ENCODE peak calls at places on chromosome 11, in nine cellular contexts. One of them, this sample, is unnamed.

GRCh38 chr11:70747285-70747684 is 349.0 kb downstream of the CTTN start:
- DNase-seq in heart right ventricle: no peak
- DNase-seq in foreskin fibroblast: peak; percentile 7
- DNase-seq in mesenchymal stem cell: no peak
- DNase-seq in choroid plexus epithelial cell: no peak
- DNase-seq in CD4-positive, CD25-positive, alpha-beta regulatory T cell: no peak
- DNase-seq in cardiac muscle cell: no peak
- DNase-seq in CD4-positive, alpha-beta memory T cell: no peak
- DNase-seq in CD8-positive, alpha-beta memory T cell: no peak
- DNase-seq in this sample: no peak

GRCh38 chr11:130525307-130525706 is 76.9 kb downstream of the ADAMTS15 start:
- DNase-seq in heart right ventricle: no peak
- DNase-seq in foreskin fibroblast: no peak
- DNase-seq in mesenchymal stem cell: no peak
- DNase-seq in choroid plexus epithelial cell: no peak
- DNase-seq in CD4-positive, CD25-positive, alpha-beta regulatory T cell: no peak
- DNase-seq in cardiac muscle cell: no peak
- DNase-seq in CD4-positive, alpha-beta memory T cell: no peak
- DNase-seq in CD8-positive, alpha-beta memory T cell: no peak
- DNase-seq in this sample: no peak

GRCh38 chr11:70587095-70587389 is 188.7 kb downstream of the CTTN start:
- DNase-seq in heart right ventricle: no peak
- DNase-seq in foreskin fibroblast: peak; percentile 5
- DNase-seq in mesenchymal stem cell: peak; percentile 64
- DNase-seq in choroid plexus epithelial cell: no peak
- DNase-seq in CD4-positive, CD25-positive, alpha-beta regulatory T cell: no peak
- DNase-seq in cardiac muscle cell: no peak
- DNase-seq in CD4-positive, alpha-beta memory T cell: no peak
- DNase-seq in CD8-positive, alpha-beta memory T cell: no peak
- DNase-seq in this sample: no peak

GRCh38 chr11:2754008-2754407 is 54.2 kb upstream of the KCNQ1OT1 start:
- DNase-seq in heart right ventricle: no peak
- DNase-seq in foreskin fibroblast: no peak
- DNase-seq in mesenchymal stem cell: no peak
- DNase-seq in choroid plexus epithelial cell: no peak
- DNase-seq in CD4-positive, CD25-positive, alpha-beta regulatory T cell: no peak
- DNase-seq in cardiac muscle cell: no peak
- DNase-seq in CD4-positive, alpha-beta memory T cell: no peak
- DNase-seq in CD8-positive, alpha-beta memory T cell: no peak
- DNase-seq in this sample: no peak

GRCh38 chr11:14904745-14905103 is 12.7 kb upstream of the CYP2R1 start:
- DNase-seq in heart right ventricle: peak; percentile 88
- DNase-seq in foreskin fibroblast: peak; percentile 47
- DNase-seq in mesenchymal stem cell: peak; percentile 42
- DNase-seq in choroid plexus epithelial cell: peak; percentile 65
- DNase-seq in CD4-positive, CD25-positive, alpha-beta regulatory T cell: peak; percentile 77
- DNase-seq in cardiac muscle cell: peak; percentile 64
- DNase-seq in CD4-positive, alpha-beta memory T cell: peak; percentile 73
- DNase-seq in CD8-positive, alpha-beta memory T cell: peak; percentile 76
- DNase-seq in this sample: no peak

GRCh38 chr11:76623884-76624419 is 46.6 kb downstream of the LRRC32 start:
- DNase-seq in heart right ventricle: no peak
- DNase-seq in foreskin fibroblast: no peak
- DNase-seq in mesenchymal stem cell: no peak
- DNase-seq in choroid plexus epithelial cell: no peak
- DNase-seq in CD4-positive, CD25-positive, alpha-beta regulatory T cell: no peak
- DNase-seq in cardiac muscle cell: peak; percentile 31
- DNase-seq in CD4-positive, alpha-beta memory T cell: no peak
- DNase-seq in CD8-positive, alpha-beta memory T cell: no peak
- DNase-seq in this sample: no peak

GRCh38 chr11:63770763-63771162 is 2.2 kb upstream of the ZFTA start:
- DNase-seq in heart right ventricle: no peak
- DNase-seq in foreskin fibroblast: no peak
- DNase-seq in mesenchymal stem cell: peak; percentile 64
- DNase-seq in choroid plexus epithelial cell: no peak
- DNase-seq in CD4-positive, CD25-positive, alpha-beta regulatory T cell: no peak
- DNase-seq in cardiac muscle cell: no peak
- DNase-seq in CD4-positive, alpha-beta memory T cell: no peak
- DNase-seq in CD8-positive, alpha-beta memory T cell: no peak
- DNase-seq in this sample: no peak

GRCh38 chr11:10550503-10550902 is 9.5 kb upstream of the RNF141 start:
- DNase-seq in heart right ventricle: no peak
- DNase-seq in foreskin fibroblast: peak; percentile 57
- DNase-seq in mesenchymal stem cell: peak; percentile 75
- DNase-seq in choroid plexus epithelial cell: peak; percentile 72
- DNase-seq in CD4-positive, CD25-positive, alpha-beta regulatory T cell: no peak
- DNase-seq in cardiac muscle cell: no peak
- DNase-seq in CD4-positive, alpha-beta memory T cell: no peak
- DNase-seq in CD8-positive, alpha-beta memory T cell: no peak
- DNase-seq in this sample: no peak

GRCh38 chr11:93017821-93018690 is 48.6 kb downstream of the MTNR1B start:
- DNase-seq in heart right ventricle: no peak
- DNase-seq in foreskin fibroblast: no peak
- DNase-seq in mesenchymal stem cell: no peak
- DNase-seq in choroid plexus epithelial cell: peak; percentile 46
- DNase-seq in CD4-positive, CD25-positive, alpha-beta regulatory T cell: no peak
- DNase-seq in cardiac muscle cell: no peak
- DNase-seq in CD4-positive, alpha-beta memory T cell: no peak
- DNase-seq in CD8-positive, alpha-beta memory T cell: no peak
- DNase-seq in this sample: no peak

GRCh38 chr11:65102142-65103095 is 6.4 kb downstream of the VPS51 start:
- DNase-seq in heart right ventricle: no peak
- DNase-seq in foreskin fibroblast: no peak
- DNase-seq in mesenchymal stem cell: no peak
- DNase-seq in choroid plexus epithelial cell: no peak
- DNase-seq in CD4-positive, CD25-positive, alpha-beta regulatory T cell: no peak
- DNase-seq in cardiac muscle cell: no peak
- DNase-seq in CD4-positive, alpha-beta memory T cell: no peak
- DNase-seq in CD8-positive, alpha-beta memory T cell: no peak
- DNase-seq in this sample: no peak

GRCh38 chr11:75667831-75668507 is 869 bp downstream of the MAP6 start:
- DNase-seq in heart right ventricle: peak; percentile 59
- DNase-seq in foreskin fibroblast: peak; percentile 28
- DNase-seq in mesenchymal stem cell: no peak
- DNase-seq in choroid plexus epithelial cell: peak; percentile 33
- DNase-seq in CD4-positive, CD25-positive, alpha-beta regulatory T cell: peak; percentile 24
- DNase-seq in cardiac muscle cell: peak; percentile 69
- DNase-seq in CD4-positive, alpha-beta memory T cell: peak; percentile 8
- DNase-seq in CD8-positive, alpha-beta memory T cell: no peak
- DNase-seq in this sample: no peak

GRCh38 chr11:3644817-3645235 is at the start of gene ART1:
- DNase-seq in heart right ventricle: peak; percentile 28
- DNase-seq in foreskin fibroblast: no peak
- DNase-seq in mesenchymal stem cell: no peak
- DNase-seq in choroid plexus epithelial cell: peak; percentile 9
- DNase-seq in CD4-positive, CD25-positive, alpha-beta regulatory T cell: no peak
- DNase-seq in cardiac muscle cell: no peak
- DNase-seq in CD4-positive, alpha-beta memory T cell: no peak
- DNase-seq in CD8-positive, alpha-beta memory T cell: no peak
- DNase-seq in this sample: peak; percentile 20

GRCh38 chr11:78177216-78177615 is 11.2 kb downstream of the KCTD21 start:
- DNase-seq in heart right ventricle: no peak
- DNase-seq in foreskin fibroblast: no peak
- DNase-seq in mesenchymal stem cell: no peak
- DNase-seq in choroid plexus epithelial cell: no peak
- DNase-seq in CD4-positive, CD25-positive, alpha-beta regulatory T cell: no peak
- DNase-seq in cardiac muscle cell: no peak
- DNase-seq in CD4-positive, alpha-beta memory T cell: no peak
- DNase-seq in CD8-positive, alpha-beta memory T cell: no peak
- DNase-seq in this sample: no peak

GRCh38 chr11:18791175-18792065 is at the start of gene PTPN5:
- DNase-seq in heart right ventricle: no peak
- DNase-seq in foreskin fibroblast: no peak
- DNase-seq in mesenchymal stem cell: no peak
- DNase-seq in choroid plexus epithelial cell: peak; percentile 13
- DNase-seq in CD4-positive, CD25-positive, alpha-beta regulatory T cell: no peak
- DNase-seq in cardiac muscle cell: peak; percentile 48
- DNase-seq in CD4-positive, alpha-beta memory T cell: no peak
- DNase-seq in CD8-positive, alpha-beta memory T cell: no peak
- DNase-seq in this sample: no peak
- H3K4me3 ChIP-seq in heart right ventricle: peak within 1 kb of the TSS; percentile 51
- H3K4me3 ChIP-seq in foreskin fibroblast: peak within 1 kb of the TSS; percentile 22
- H3K4me3 ChIP-seq in mesenchymal stem cell: peak within 1 kb of the TSS; percentile 67
- H3K4me3 ChIP-seq in choroid plexus epithelial cell: peak within 1 kb of the TSS; percentile 34
- H3K4me3 ChIP-seq in CD4-positive, CD25-positive, alpha-beta regulatory T cell: no peak within 1 kb of the TSS
- H3K4me3 ChIP-seq in cardiac muscle cell: peak within 1 kb of the TSS; percentile 54
- H3K4me3 ChIP-seq in CD4-positive, alpha-beta memory T cell: no peak within 1 kb of the TSS
- H3K4me3 ChIP-seq in CD8-positive, alpha-beta memory T cell: no peak within 1 kb of the TSS
- H3K4me3 ChIP-seq in this sample: no peak within 1 kb of the TSS

GRCh38 chr11:67409781-67410368 is 5.6 kb upstream of the CARNS1 start:
- DNase-seq in heart right ventricle: no peak
- DNase-seq in foreskin fibroblast: no peak
- DNase-seq in mesenchymal stem cell: no peak
- DNase-seq in choroid plexus epithelial cell: no peak
- DNase-seq in CD4-positive, CD25-positive, alpha-beta regulatory T cell: no peak
- DNase-seq in cardiac muscle cell: peak; percentile 49
- DNase-seq in CD4-positive, alpha-beta memory T cell: no peak
- DNase-seq in CD8-positive, alpha-beta memory T cell: no peak
- DNase-seq in this sample: no peak
- H3K4me3 ChIP-seq in heart right ventricle: peak overlapping the region; percentile 41
- H3K4me3 ChIP-seq in foreskin fibroblast: no peak overlapping the region
- H3K4me3 ChIP-seq in mesenchymal stem cell: no peak overlapping the region
- H3K4me3 ChIP-seq in choroid plexus epithelial cell: no peak overlapping the region
- H3K4me3 ChIP-seq in CD4-positive, CD25-positive, alpha-beta regulatory T cell: peak overlapping the region; percentile 57
- H3K4me3 ChIP-seq in cardiac muscle cell: no peak overlapping the region
- H3K4me3 ChIP-seq in CD4-positive, alpha-beta memory T cell: peak overlapping the region; percentile 48
- H3K4me3 ChIP-seq in CD8-positive, alpha-beta memory T cell: peak overlapping the region; percentile 82
- H3K4me3 ChIP-seq in this sample: peak overlapping the region; percentile 55

GRCh38 chr11:72431846-72432245 is 2.5 kb downstream of the CLPB start:
- DNase-seq in heart right ventricle: no peak
- DNase-seq in foreskin fibroblast: no peak
- DNase-seq in mesenchymal stem cell: no peak
- DNase-seq in choroid plexus epithelial cell: no peak
- DNase-seq in CD4-positive, CD25-positive, alpha-beta regulatory T cell: no peak
- DNase-seq in cardiac muscle cell: no peak
- DNase-seq in CD4-positive, alpha-beta memory T cell: no peak
- DNase-seq in CD8-positive, alpha-beta memory T cell: no peak
- DNase-seq in this sample: no peak

GRCh38 chr11:72429626-72430025 is 4.7 kb downstream of the CLPB start:
- DNase-seq in heart right ventricle: no peak
- DNase-seq in foreskin fibroblast: no peak
- DNase-seq in mesenchymal stem cell: no peak
- DNase-seq in choroid plexus epithelial cell: no peak
- DNase-seq in CD4-positive, CD25-positive, alpha-beta regulatory T cell: no peak
- DNase-seq in cardiac muscle cell: no peak
- DNase-seq in CD4-positive, alpha-beta memory T cell: no peak
- DNase-seq in CD8-positive, alpha-beta memory T cell: no peak
- DNase-seq in this sample: no peak

GRCh38 chr11:72433455-72434061 is 773 bp downstream of the CLPB start:
- DNase-seq in heart right ventricle: peak; percentile 22
- DNase-seq in foreskin fibroblast: no peak
- DNase-seq in mesenchymal stem cell: no peak
- DNase-seq in choroid plexus epithelial cell: no peak
- DNase-seq in CD4-positive, CD25-positive, alpha-beta regulatory T cell: no peak
- DNase-seq in cardiac muscle cell: no peak
- DNase-seq in CD4-positive, alpha-beta memory T cell: no peak
- DNase-seq in CD8-positive, alpha-beta memory T cell: no peak
- DNase-seq in this sample: no peak

GRCh38 chr11:72430743-72431570 is 3.4 kb downstream of the CLPB start:
- DNase-seq in heart right ventricle: no peak
- DNase-seq in foreskin fibroblast: peak; percentile 54
- DNase-seq in mesenchymal stem cell: peak; percentile 66
- DNase-seq in choroid plexus epithelial cell: peak; percentile 80
- DNase-seq in CD4-positive, CD25-positive, alpha-beta regulatory T cell: peak; percentile 74
- DNase-seq in cardiac muscle cell: peak; percentile 67
- DNase-seq in CD4-positive, alpha-beta memory T cell: peak; percentile 36
- DNase-seq in CD8-positive, alpha-beta memory T cell: peak; percentile 34
- DNase-seq in this sample: peak; percentile 47

GRCh38 chr11:72432347-72433287 is 1.7 kb downstream of the CLPB start:
- DNase-seq in heart right ventricle: no peak
- DNase-seq in foreskin fibroblast: no peak
- DNase-seq in mesenchymal stem cell: no peak
- DNase-seq in choroid plexus epithelial cell: peak; percentile 13
- DNase-seq in CD4-positive, CD25-positive, alpha-beta regulatory T cell: no peak
- DNase-seq in cardiac muscle cell: no peak
- DNase-seq in CD4-positive, alpha-beta memory T cell: no peak
- DNase-seq in CD8-positive, alpha-beta memory T cell: no peak
- DNase-seq in this sample: no peak
- H3K4me3 ChIP-seq in heart right ventricle: peak overlapping the region; percentile 91
- H3K4me3 ChIP-seq in foreskin fibroblast: no peak overlapping the region
- H3K4me3 ChIP-seq in mesenchymal stem cell: peak overlapping the region; percentile 2
- H3K4me3 ChIP-seq in choroid plexus epithelial cell: no peak overlapping the region
- H3K4me3 ChIP-seq in CD4-positive, CD25-positive, alpha-beta regulatory T cell: no peak overlapping the region
- H3K4me3 ChIP-seq in cardiac muscle cell: no peak overlapping the region
- H3K4me3 ChIP-seq in CD4-positive, alpha-beta memory T cell: no peak overlapping the region
- H3K4me3 ChIP-seq in CD8-positive, alpha-beta memory T cell: no peak overlapping the region
- H3K4me3 ChIP-seq in this sample: no peak overlapping the region

GRCh38 chr11:68008381-68009337 is 1.5 kb upstream of the ALDH3B1 start:
- DNase-seq in heart right ventricle: peak; percentile 21
- DNase-seq in foreskin fibroblast: no peak
- DNase-seq in mesenchymal stem cell: no peak
- DNase-seq in choroid plexus epithelial cell: no peak
- DNase-seq in CD4-positive, CD25-positive, alpha-beta regulatory T cell: no peak
- DNase-seq in cardiac muscle cell: no peak
- DNase-seq in CD4-positive, alpha-beta memory T cell: no peak
- DNase-seq in CD8-positive, alpha-beta memory T cell: no peak
- DNase-seq in this sample: no peak

GRCh38 chr11:68010058-68011041 is at the start of gene ALDH3B1:
- DNase-seq in heart right ventricle: peak; percentile 90
- DNase-seq in foreskin fibroblast: peak; percentile 92
- DNase-seq in mesenchymal stem cell: peak; percentile 94
- DNase-seq in choroid plexus epithelial cell: peak; percentile 87
- DNase-seq in CD4-positive, CD25-positive, alpha-beta regulatory T cell: no peak
- DNase-seq in cardiac muscle cell: peak; percentile 17
- DNase-seq in CD4-positive, alpha-beta memory T cell: no peak
- DNase-seq in CD8-positive, alpha-beta memory T cell: no peak
- DNase-seq in this sample: no peak

GRCh38 chr11:68011046-68011943 is 1.2 kb downstream of the ALDH3B1 start:
- DNase-seq in heart right ventricle: peak; percentile 3
- DNase-seq in foreskin fibroblast: no peak
- DNase-seq in mesenchymal stem cell: no peak
- DNase-seq in choroid plexus epithelial cell: no peak
- DNase-seq in CD4-positive, CD25-positive, alpha-beta regulatory T cell: no peak
- DNase-seq in cardiac muscle cell: no peak
- DNase-seq in CD4-positive, alpha-beta memory T cell: no peak
- DNase-seq in CD8-positive, alpha-beta memory T cell: no peak
- DNase-seq in this sample: no peak

GRCh38 chr11:68007498-68008380 is 2.4 kb upstream of the ALDH3B1 start:
- DNase-seq in heart right ventricle: no peak
- DNase-seq in foreskin fibroblast: no peak
- DNase-seq in mesenchymal stem cell: no peak
- DNase-seq in choroid plexus epithelial cell: no peak
- DNase-seq in CD4-positive, CD25-positive, alpha-beta regulatory T cell: no peak
- DNase-seq in cardiac muscle cell: no peak
- DNase-seq in CD4-positive, alpha-beta memory T cell: no peak
- DNase-seq in CD8-positive, alpha-beta memory T cell: no peak
- DNase-seq in this sample: no peak

DNA sequence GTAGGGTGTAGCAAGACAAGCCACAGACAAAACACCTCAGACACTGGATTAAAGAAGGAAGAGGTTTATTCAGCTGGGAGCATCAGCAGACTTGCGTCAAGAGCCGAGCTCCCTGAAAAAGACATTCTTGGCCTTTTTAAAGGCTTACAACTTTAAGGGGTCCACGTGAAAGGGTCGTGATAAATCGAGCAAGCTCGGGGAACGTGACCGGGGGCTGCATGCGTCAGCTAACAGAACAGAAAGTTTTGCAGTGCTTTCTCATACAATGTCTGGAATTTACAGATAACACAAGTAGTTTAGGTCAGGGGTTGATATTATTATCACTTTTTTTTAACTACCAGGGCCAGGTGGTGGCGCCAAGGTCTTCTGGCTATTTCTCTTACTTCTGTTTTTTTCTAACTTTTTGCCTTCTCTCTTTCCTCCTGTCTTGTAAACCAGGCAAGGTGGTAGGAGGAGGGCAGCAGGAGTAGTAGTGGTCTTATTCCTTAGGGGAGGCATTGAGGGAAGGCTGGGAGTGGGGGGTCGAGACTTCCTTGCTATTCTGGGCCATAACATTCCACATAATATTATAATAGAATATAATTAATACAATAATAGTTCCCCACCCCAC is 631 bp upstream of the ALDH3B1 start:
- DNase-seq in heart right ventricle: no peak
- DNase-seq in foreskin fibroblast: no peak
- DNase-seq in mesenchymal stem cell: peak; percentile 39
- DNase-seq in choroid plexus epithelial cell: peak; percentile 58
- DNase-seq in CD4-positive, CD25-positive, alpha-beta regulatory T cell: peak; percentile 39
- DNase-seq in cardiac muscle cell: no peak
- DNase-seq in CD4-positive, alpha-beta memory T cell: no peak
- DNase-seq in CD8-positive, alpha-beta memory T cell: no peak
- DNase-seq in this sample: no peak
- H3K4me3 ChIP-seq in heart right ventricle: peak overlapping the region; percentile 55
- H3K4me3 ChIP-seq in foreskin fibroblast: peak overlapping the region; percentile 77
- H3K4me3 ChIP-seq in mesenchymal stem cell: no peak overlapping the region
- H3K4me3 ChIP-seq in choroid plexus epithelial cell: peak overlapping the region; percentile 59
- H3K4me3 ChIP-seq in CD4-positive, CD25-positive, alpha-beta regulatory T cell: no peak overlapping the region
- H3K4me3 ChIP-seq in cardiac muscle cell: no peak overlapping the region
- H3K4me3 ChIP-seq in CD4-positive, alpha-beta memory T cell: no peak overlapping the region
- H3K4me3 ChIP-seq in CD8-positive, alpha-beta memory T cell: no peak overlapping the region
- H3K4me3 ChIP-seq in this sample: no peak overlapping the region